ENCODE peak calls at places on chromosomes 13 and 19, in eight cellular contexts. S, R, L, C, X, Z, B and I are unnamed samples.

GRCh38 chr19:56103027-56103614 is 18.0 kb downstream of the ZNF787 start:
- DNase-seq in S (no peak), Z (no peak), C (no peak), B (no peak), R (no peak), X (no peak), L (no peak), I (no peak)

GRCh38 chr19:15840833-15841232 is 25.4 kb upstream of the OR10H1 start:
- DNase-seq in X (no peak), Z (no peak), R (no peak), S (no peak), L (no peak), C (no peak), B (no peak), I (no peak)

GRCh38 chr13:98930014-98930625 is 47.7 kb downstream of the DOCK9 start:
- DNase-seq in Z (no peak), B (no peak), L (no peak), C (no peak), R (peak; percentile 24), X (no peak), S (no peak), I (no peak)

GRCh38 chr13:41315466-41316047 is 4.5 kb downstream of the NAA16 start:
- DNase-seq in X (no peak), B (peak; percentile 45), S (no peak), L (no peak), C (no peak), Z (no peak), R (no peak), I (peak; percentile 62)

GRCh38 chr13:80052286-80052685 is 288.6 kb downstream of the SPRY2 start:
- DNase-seq in X (no peak), S (no peak), B (no peak), R (no peak), C (no peak), L (no peak), Z (no peak), I (no peak)

GRCh38 chr19:19081642-19082151 is 17.9 kb downstream of the SLC25A42 start:
- DNase-seq in L (no peak), C (no peak), Z (no peak), X (no peak), R (no peak), S (no peak), B (no peak), I (no peak)

GRCh38 chr19:10454267-10454666 is 33.9 kb downstream of the PDE4A start:
- DNase-seq in Z (no peak), X (no peak), L (no peak), R (peak; percentile 31), C (no peak), S (peak; percentile 93), B (peak; percentile 40), I (no peak)

GRCh38 chr13:58991826-58992477 is 1171.8 kb downstream of the DIAPH3 start:
- DNase-seq in X (no peak), L (no peak), S (no peak), Z (no peak), R (no peak), C (no peak), B (no peak), I (no peak)

GRCh38 chr13:67033170-67033569 is 197.0 kb downstream of the PCDH9 start:
- DNase-seq in B (no peak), R (no peak), L (no peak), S (no peak), X (no peak), C (no peak), Z (no peak), I (no peak)

GRCh38 chr13:31674056-31674455 is 65.3 kb upstream of the RXFP2 start:
- DNase-seq in S (no peak), B (no peak), L (no peak), Z (no peak), X (no peak), C (no peak), R (no peak), I (peak; percentile 48)

DNA sequence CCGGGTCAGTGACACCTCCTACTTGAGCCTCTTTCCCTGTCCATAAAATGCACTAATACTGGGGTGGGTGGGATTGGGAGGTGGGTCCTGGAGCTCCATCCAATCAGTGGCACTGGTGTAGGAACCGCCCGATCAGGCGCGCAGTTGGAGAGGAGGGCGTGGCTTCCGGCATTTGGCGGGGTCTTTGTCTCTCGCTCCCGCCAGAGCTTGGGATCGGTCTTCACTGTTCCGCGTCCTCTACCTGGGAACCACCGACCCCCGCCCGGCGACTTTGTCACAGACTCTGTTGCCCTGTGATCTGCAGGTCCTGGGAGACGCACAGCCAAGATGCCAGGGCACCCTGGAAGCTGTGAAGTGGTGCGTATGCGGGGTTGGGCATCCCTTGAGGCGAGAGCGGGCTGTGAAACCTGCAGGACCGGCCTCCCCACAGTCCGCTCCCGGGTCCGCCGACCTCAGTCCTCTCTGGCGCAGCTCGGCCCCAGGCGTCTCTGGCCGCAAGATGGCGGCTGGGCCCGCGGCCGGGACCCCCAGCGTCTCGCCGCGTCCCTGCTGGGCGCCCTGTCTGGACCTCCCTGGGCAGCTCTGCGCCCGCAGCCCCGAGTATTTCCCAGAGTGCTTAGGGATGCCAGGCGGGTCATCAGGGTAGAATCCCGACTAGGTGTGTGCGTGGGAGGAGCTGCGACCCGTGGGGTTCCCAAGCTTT is 41.6 kb upstream of the ZNF730 start:
- DNase-seq in C (no peak), Z (peak; percentile 52), B (peak; percentile 82), S (peak; percentile 93), R (peak; percentile 8), L (peak; percentile 51), X (peak; percentile 33), I (peak; percentile 60)
- H3K4me3 ChIP-seq in C (peak overlapping the region; percentile 75), Z (peak overlapping the region; percentile 92), B (peak overlapping the region; percentile 79), S (peak overlapping the region; percentile 71), R (no peak overlapping the region), L (peak overlapping the region; percentile 58), X (peak overlapping the region; percentile 90), I (peak overlapping the region; percentile 88)

DNA sequence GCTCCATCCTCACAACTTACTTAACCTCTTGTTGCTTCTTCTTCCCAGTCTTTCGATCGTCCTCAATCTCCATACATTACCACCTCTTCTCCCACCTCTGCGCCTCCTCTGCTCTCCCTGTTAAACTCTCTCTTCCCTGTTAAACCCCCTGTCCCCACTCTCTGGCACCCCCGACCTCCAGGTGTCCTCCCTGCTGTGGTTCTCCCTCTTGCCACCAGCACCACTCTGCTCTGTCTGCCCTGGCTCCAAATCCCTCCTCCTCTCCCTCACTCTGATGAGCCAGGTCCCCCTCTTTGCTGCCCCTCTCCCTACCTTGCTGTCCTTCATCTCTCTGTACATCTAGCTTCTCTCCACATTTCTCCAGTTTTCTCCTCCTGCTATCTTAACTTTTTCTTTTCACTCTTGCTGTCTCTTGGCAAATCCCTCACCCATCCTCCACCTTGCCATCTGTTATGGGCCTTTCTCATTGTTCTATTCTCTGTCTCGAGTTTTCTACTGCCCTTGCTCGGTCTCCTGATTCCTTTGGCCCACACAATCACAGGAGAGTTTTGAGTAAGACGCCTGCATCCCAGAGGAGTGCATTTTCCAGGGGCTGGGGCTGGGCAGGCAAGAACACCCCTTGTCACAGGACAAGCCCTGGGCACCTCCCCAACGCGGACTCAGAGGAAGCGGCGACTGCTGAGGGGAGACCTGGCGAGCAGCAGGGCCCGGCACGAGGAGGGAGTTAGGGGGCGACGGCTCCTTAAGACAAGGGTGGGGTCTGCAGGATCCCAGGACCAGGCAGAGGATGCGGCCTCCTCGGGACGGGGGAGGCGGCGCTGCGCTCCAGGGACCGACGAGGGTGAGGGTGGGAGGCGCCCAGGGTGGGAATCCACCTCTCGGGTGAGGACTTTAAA is 21.4 kb upstream of the ERVV-1 start:
- DNase-seq in C (no peak), S (peak; percentile 41), X (no peak), R (no peak), Z (no peak), B (peak; percentile 23), L (no peak), I (no peak)
- H3K4me3 ChIP-seq in C (peak overlapping the region; percentile 64), S (peak overlapping the region; percentile 56), X (peak overlapping the region; percentile 44), R (no peak overlapping the region), Z (peak overlapping the region; percentile 54), B (peak overlapping the region; percentile 71), L (peak overlapping the region; percentile 60), I (peak overlapping the region; percentile 77)

GRCh38 chr19:44156475-44156874 is 8.4 kb upstream of the ZNF226 start:
- DNase-seq in X (no peak), C (no peak), L (no peak), S (no peak), R (no peak), B (no peak), Z (no peak), I (no peak)
- H3K4me3 ChIP-seq in X (no peak overlapping the region), C (no peak overlapping the region), L (no peak overlapping the region), S (no peak overlapping the region), R (no peak overlapping the region), B (peak overlapping the region; percentile 58), Z (no peak overlapping the region), I (no peak overlapping the region)

DNA sequence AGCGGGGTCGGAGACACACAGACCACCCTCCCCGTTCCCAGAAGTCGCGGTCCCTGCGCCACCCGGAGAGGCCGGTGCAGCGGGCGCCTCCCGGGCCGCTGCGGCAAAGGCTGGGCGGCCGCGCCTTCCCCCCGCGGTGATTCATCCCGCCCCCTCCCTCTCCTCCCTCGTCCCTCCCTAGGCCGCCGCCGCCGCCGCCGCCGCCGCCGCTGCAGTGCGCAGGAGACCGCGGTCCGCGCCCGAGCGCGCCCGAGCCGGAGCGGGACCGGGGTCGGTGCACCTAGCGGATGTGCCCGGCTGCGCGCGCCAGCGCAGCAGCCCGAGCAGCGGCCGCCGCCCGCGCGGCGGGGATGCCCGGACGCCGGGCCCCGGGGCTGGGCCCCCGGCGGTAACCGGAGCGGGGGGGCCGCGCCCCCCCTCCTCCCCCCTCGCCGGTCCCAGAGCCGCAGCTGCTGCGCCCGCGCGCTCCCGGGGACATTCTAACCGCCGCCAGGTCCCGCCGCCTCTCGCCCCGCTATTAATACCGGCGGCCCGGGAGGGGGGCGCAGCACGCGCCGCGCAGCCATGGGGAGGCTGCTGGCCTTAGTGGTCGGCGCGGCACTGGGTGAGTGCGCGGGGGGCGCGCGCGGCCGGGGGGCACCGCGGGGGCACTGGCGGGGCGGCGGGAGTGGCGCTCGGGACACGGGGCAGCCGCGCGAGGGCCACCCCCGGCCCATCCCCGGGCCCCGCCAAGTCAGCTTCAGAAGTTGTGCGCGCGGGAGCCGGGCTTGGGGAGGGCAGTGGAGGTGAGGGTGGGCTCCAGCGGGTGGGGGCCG is at the start of gene SCN1B:
- DNase-seq in S (peak; percentile 89), R (peak; percentile 83), L (no peak), B (peak; percentile 76), X (no peak), Z (no peak), C (no peak), I (no peak)
- H3K4me3 ChIP-seq in S (peak within 1 kb of the TSS; percentile 82), R (peak within 1 kb of the TSS; percentile 45), L (peak within 1 kb of the TSS; percentile 53), B (peak within 1 kb of the TSS; percentile 83), X (peak within 1 kb of the TSS; percentile 49), Z (peak within 1 kb of the TSS; percentile 64), C (peak within 1 kb of the TSS; percentile 60), I (peak within 1 kb of the TSS; percentile 52)

DNA sequence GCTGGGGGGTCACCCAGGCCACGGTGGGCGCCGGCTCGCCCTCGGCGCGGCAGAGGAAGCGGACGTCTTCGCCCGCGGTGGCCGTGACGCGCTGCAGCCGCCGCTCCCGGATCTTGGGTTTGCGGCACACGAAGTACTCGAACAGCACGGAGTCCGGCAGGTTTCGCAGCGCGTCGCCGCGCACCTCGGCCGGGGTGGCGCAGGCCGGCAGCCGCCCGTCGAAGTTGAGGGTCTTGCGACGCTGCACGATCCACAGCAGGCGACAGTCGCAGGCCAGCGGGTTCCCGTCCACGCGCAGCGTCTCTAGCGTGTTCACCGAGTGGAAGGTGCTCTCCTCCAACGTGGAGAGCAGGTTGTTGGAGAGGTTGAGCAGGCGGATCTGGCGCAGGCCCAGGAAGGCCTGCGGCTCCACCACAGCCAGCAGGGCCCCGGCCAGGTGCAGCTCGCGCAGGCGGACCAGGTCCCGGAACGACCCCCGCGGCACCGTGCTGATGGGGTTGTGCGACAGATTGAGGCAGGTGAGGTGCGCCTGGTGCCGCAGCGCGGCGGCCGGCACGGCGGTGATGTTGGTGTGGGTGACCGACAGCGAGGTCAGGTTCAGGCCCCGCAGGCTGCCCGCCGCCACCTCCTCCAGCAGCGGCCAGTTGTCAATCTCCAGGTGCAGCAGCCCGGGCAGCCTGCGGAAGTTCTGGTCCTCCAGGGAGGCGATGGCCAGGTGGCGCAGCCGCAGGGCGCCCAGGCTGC is 8.6 kb upstream of the PEAK3 start:
- DNase-seq in C (no peak), X (no peak), S (peak; percentile 50), B (no peak), L (no peak), R (no peak), Z (no peak), I (no peak)
- H3K4me3 ChIP-seq in C (no peak overlapping the region), X (no peak overlapping the region), S (peak overlapping the region; percentile 34), B (peak overlapping the region; percentile 55), L (peak overlapping the region; percentile 54), R (peak overlapping the region; percentile 17), Z (no peak overlapping the region), I (peak overlapping the region; percentile 3)